ENCODE peak calls at places on chromosomes 7 and 10, in seven cellular contexts. C, W, G, I, X, L and S are unnamed samples.

GRCh38 chr10:15333909-15334649 is 37.0 kb downstream of the FAM171A1 start:
- DNase-seq in I (peak), C (no peak), X (no peak), L (no peak), W (no peak), G (no peak), S (no peak)

GRCh38 chr7:137853053-137853452 is 6.3 kb upstream of the DGKI start:
- DNase-seq in I (no peak), L (no peak), G (no peak), C (no peak), W (no peak), X (no peak), S (no peak)

GRCh38 chr10:133532871-133533270 is 5.7 kb downstream of the CYP2E1 start:
- DNase-seq in I (no peak), L (no peak), X (no peak), W (no peak), C (no peak), G (no peak), S (no peak)

GRCh38 chr10:67779455-67780205 is 58.4 kb downstream of the DNAJC12 start:
- DNase-seq in W (peak), C (peak), X (no peak), L (peak), G (peak), I (no peak), S (peak)

GRCh38 chr10:75431180-75432111 is at the start of gene LRMDA:
- DNase-seq in W (no peak), L (peak), X (peak), I (no peak), G (no peak), C (peak), S (peak)

GRCh38 chr10:60569681-60570080 is 180.0 kb upstream of the ANK3 start:
- DNase-seq in C (no peak), W (no peak), L (no peak), X (no peak), G (no peak), I (no peak), S (no peak)

GRCh38 chr7:100435401-100436304 is 644 bp downstream of the PPP1R35 start:
- DNase-seq in C (peak), G (peak), I (no peak), W (peak), L (peak), X (peak), S (peak)

GRCh38 chr10:77836299-77836820 is 90.2 kb downstream of the DLG5 start:
- DNase-seq in I (no peak), X (peak), W (peak), G (peak), C (no peak), L (peak), S (no peak)

GRCh38 chr10:123331438-123331837 is 177.2 kb downstream of the BUB3 start:
- DNase-seq in C (no peak), W (no peak), X (no peak), I (no peak), G (no peak), L (no peak), S (no peak)

GRCh38 chr7:82291931-82292330 is 151.6 kb downstream of the CACNA2D1 start:
- DNase-seq in G (no peak), L (no peak), W (no peak), I (no peak), C (no peak), X (no peak), S (no peak)

GRCh38 chr7:94510582-94511456 is 1.2 kb downstream of the CASD1 start:
- DNase-seq in L (peak), G (peak), C (no peak), W (peak), X (peak), I (no peak), S (no peak)

GRCh38 chr10:68333452-68333851 is 724 bp upstream of the PBLD start:
- DNase-seq in I (no peak), X (no peak), W (no peak), C (no peak), L (no peak), G (no peak), S (no peak)

GRCh38 chr10:99370993-99371392 is 41.8 kb downstream of the CNNM1 start:
- DNase-seq in C (no peak), W (no peak), X (no peak), I (no peak), L (no peak), G (no peak), S (no peak)

GRCh38 chr7:94003446-94004023 is 620 bp downstream of the BET1 start:
- DNase-seq in X (no peak), I (no peak), W (no peak), G (no peak), C (peak), L (no peak), S (no peak)

GRCh38 chr7:74219416-74219815 is 9.6 kb downstream of the LAT2 start:
- DNase-seq in L (no peak), X (no peak), G (no peak), W (no peak), I (no peak), C (no peak), S (no peak)

GRCh38 chr7:148204639-148205292 is 385.8 kb upstream of the C7orf33 start:
- DNase-seq in C (no peak), G (no peak), I (no peak), L (no peak), W (no peak), X (no peak), S (no peak)

GRCh38 chr7:87926581-87927461 is 7.2 kb upstream of the ADAM22 start:
- DNase-seq in W (no peak), I (no peak), L (no peak), X (no peak), C (peak), G (no peak), S (no peak)
- TF ChIP-seq CTCF in W (no peak), I (no peak), L (no peak), X (no peak), C (peak), G (no peak), S (no peak)

DNA sequence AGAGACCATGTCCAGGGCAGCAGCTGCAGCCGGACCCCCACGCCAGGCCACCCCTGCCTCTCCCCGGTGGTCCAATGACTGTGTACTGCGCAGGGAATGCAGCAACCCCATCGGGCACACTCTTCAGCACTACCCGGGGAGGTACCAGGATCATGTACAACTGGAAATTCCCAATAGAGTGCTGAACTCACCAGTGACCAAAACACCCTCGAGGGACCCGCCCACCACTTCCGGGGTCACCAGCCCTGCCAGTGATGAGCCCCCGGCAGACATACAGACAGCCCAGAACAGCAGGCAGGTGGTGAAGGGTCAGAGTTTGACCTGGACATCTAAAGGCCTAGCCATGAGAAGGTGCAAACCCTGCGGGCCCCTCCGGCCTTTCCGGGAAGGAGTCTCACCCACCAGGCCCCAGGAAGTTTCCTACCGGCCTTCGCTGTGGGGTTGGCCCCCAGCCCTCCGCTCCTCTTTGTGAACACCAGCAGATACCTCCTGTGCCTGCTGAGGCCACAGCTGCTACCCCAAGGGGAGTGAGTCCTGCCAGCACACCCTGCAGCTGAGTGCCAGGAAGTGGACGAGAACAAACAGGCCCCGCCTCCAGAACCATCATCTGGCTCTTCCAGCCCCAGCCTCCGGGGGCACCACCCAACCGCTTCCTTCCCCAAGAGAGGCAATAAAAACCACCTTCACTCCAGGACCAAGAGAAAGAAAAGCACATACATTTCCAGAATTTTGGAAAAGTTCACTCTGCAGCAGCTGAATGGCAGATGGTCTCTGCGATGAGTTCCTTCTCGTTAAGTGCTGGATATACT is 5.0 kb upstream of the ANKRD61 start:
- DNase-seq in X (peak), C (peak), L (peak), I (no peak), W (peak), G (peak), S (no peak)
- TF ChIP-seq CTCF in X (peak), C (peak), L (no peak), I (peak), W (peak), G (no peak), S (peak)

GRCh38 chr7:119175916-119176627 is 951.6 kb downstream of the ANKRD7 start:
- DNase-seq in L (no peak), X (no peak), I (peak), G (no peak), C (peak), W (no peak), S (peak)
- TF ChIP-seq CTCF in L (peak), X (peak), I (peak), G (no peak), C (peak), W (no peak), S (peak)

GRCh38 chr10:5622186-5622585 is 44.2 kb downstream of the ASB13 start:
- DNase-seq in G (no peak), C (no peak), X (peak), L (no peak), I (no peak), W (no peak), S (no peak)

GRCh38 chr10:5622586-5622985 is 43.8 kb downstream of the ASB13 start:
- DNase-seq in L (no peak), X (no peak), G (no peak), I (no peak), C (no peak), W (no peak), S (no peak)

GRCh38 chr10:5620966-5621365 is 45.4 kb downstream of the ASB13 start:
- DNase-seq in C (no peak), G (no peak), I (no peak), L (no peak), X (peak), W (no peak), S (no peak)

GRCh38 chr10:5624701-5625100 is 41.7 kb downstream of the ASB13 start:
- DNase-seq in L (no peak), X (peak), I (no peak), C (no peak), W (no peak), G (no peak), S (no peak)

GRCh38 chr10:5623081-5623748 is 43.2 kb downstream of the ASB13 start:
- DNase-seq in G (peak), C (peak), L (peak), X (peak), I (no peak), W (peak), S (peak)
- TF ChIP-seq CTCF in G (peak), C (peak), L (peak), X (peak), I (peak), W (peak), S (peak)